ENCODE peak calls at places on chromosomes 2 and 18, in seven cellular contexts. S, O, F, N, X, P and I are unnamed samples.

GRCh38 chr2:207869784-207870778 is 100.4 kb upstream of the FZD5 start:
- DNase-seq in X (no peak), O (peak; percentile 60), P (no peak), F (no peak), N (no peak), S (no peak), I (no peak)

GRCh38 chr18:23618862-23619387 is 32.6 kb upstream of the NPC1 start:
- DNase-seq in X (no peak), F (no peak), N (no peak), S (no peak), O (no peak), P (peak; percentile 10), I (no peak)

GRCh38 chr2:223532712-223533111 is 69.4 kb downstream of the SCG2 start:
- DNase-seq in S (no peak), O (no peak), N (no peak), P (no peak), X (no peak), F (no peak), I (no peak)

GRCh38 chr2:233048569-233049193 is 11.5 kb upstream of the INPP5D start:
- DNase-seq in F (no peak), P (no peak), S (no peak), X (no peak), N (no peak), O (no peak), I (peak; percentile 72)

GRCh38 chr18:8754995-8755955 is 49.9 kb downstream of the MTCL1 start:
- DNase-seq in F (no peak), X (no peak), S (no peak), O (peak; percentile 72), P (no peak), N (no peak), I (no peak)

GRCh38 chr2:43217228-43218220 is 8.9 kb downstream of the ZFP36L2 start:
- DNase-seq in P (peak; percentile 34), O (no peak), F (no peak), X (no peak), N (no peak), S (no peak), I (no peak)

GRCh38 chr18:37717098-37717497 is 151.5 kb upstream of the CELF4 start:
- DNase-seq in S (no peak), N (no peak), F (no peak), O (no peak), P (no peak), X (peak; percentile 44), I (no peak)

GRCh38 chr2:20992201-20992711 is 51.6 kb downstream of the APOB start:
- DNase-seq in F (peak; percentile 18), S (peak; percentile 56), O (peak; percentile 42), N (no peak), P (no peak), X (no peak), I (no peak)

GRCh38 chr2:15553519-15553918 is 7.6 kb downstream of the NBAS start:
- DNase-seq in F (no peak), X (no peak), O (no peak), P (no peak), N (no peak), S (no peak), I (no peak)

GRCh38 chr2:146321175-146321574 is 1523.7 kb upstream of the ACVR2A start:
- DNase-seq in F (no peak), P (no peak), O (peak; percentile 82), S (no peak), N (no peak), X (no peak), I (no peak)

GRCh38 chr18:74623047-74623816 is 25.6 kb downstream of the ZNF407 start:
- DNase-seq in S (no peak), P (no peak), F (no peak), O (no peak), X (no peak), N (no peak), I (no peak)

GRCh38 chr2:234690569-234691225 is 193.8 kb upstream of the ARL4C start:
- DNase-seq in O (no peak), X (peak; percentile 33), N (no peak), F (no peak), S (no peak), P (no peak), I (no peak)

GRCh38 chr2:238462782-238463396 is 36.2 kb downstream of the ASB1 start:
- DNase-seq in P (no peak), S (peak; percentile 45), N (no peak), X (peak; percentile 69), F (no peak), O (peak; percentile 56), I (no peak)